ENCODE peak calls at places on chromosome 17, in seven cellular contexts. H is tibial artery, M is left ventricle myocardium inferior, O is body of pancreas, X is stomach, E is mesendoderm, T is pancreas. S is an unnamed sample. For H3K27me3, the result is how much of the 10 kb centered on the place peaks cover.

GRCh38 chr17:65430209-65430833 is 131.1 kb downstream of the AXIN2 start:
- DNase-seq in H (no peak), M (peak), O (no peak), X (no peak), E (no peak), T (no peak), S (no peak)

GRCh38 chr17:69402052-69402451 is 12.4 kb upstream of the MAP2K6 start:
- DNase-seq in H (no peak), M (no peak), O (no peak), X (no peak), E (no peak), T (no peak), S (no peak)

GRCh38 chr17:5019475-5019956 is 15.7 kb downstream of the SLC52A1 start:
- DNase-seq in H (no peak), M (no peak), O (no peak), X (no peak), E (peak), T (no peak), S (no peak)

GRCh38 chr17:73551144-73551543 is 93.1 kb downstream of the SDK2 start:
- DNase-seq in H (no peak), M (no peak), O (no peak), X (no peak), E (no peak), T (no peak), S (no peak)

GRCh38 chr17:1796800-1797199 is 32.9 kb downstream of the SMYD4 start:
- DNase-seq in H (no peak), M (no peak), O (no peak), X (no peak), E (no peak), T (no peak), S (no peak)

GRCh38 chr17:65108152-65108551 is 29.0 kb upstream of the RGS9 start:
- DNase-seq in H (no peak), M (no peak), O (no peak), X (no peak), E (no peak), T (no peak), S (no peak)

GRCh38 chr17:53687324-53687723 is 135.4 kb upstream of the KIF2B start:
- DNase-seq in H (no peak), M (no peak), O (no peak), X (no peak), E (no peak), T (no peak), S (no peak)

GRCh38 chr17:39835038-39835786 is 28.9 kb downstream of the IKZF3 start:
- DNase-seq in H (no peak), M (no peak), O (no peak), X (no peak), E (peak), T (no peak), S (no peak)

GRCh38 chr17:58161566-58161965 is 5.2 kb upstream of the OR4D2 start:
- DNase-seq in H (no peak), M (no peak), O (no peak), X (no peak), E (no peak), T (no peak), S (no peak)

GRCh38 chr17:64276961-64277505 is 14.0 kb upstream of the TEX2 start:
- DNase-seq in H (no peak), M (no peak), O (no peak), X (no peak), E (peak), T (no peak), S (no peak)

GRCh38 chr17:66941773-66942452 is 22.6 kb upstream of the CACNG4 start:
- DNase-seq in H (no peak), M (no peak), O (no peak), X (no peak), E (no peak), T (no peak), S (no peak)

GRCh38 chr17:41666708-41667279 is 21.9 kb upstream of the EIF1 start:
- DNase-seq in H (peak), M (peak), O (peak), X (peak), E (peak), T (peak), S (peak)

GRCh38 chr17:60135951-60136666 is 13.7 kb upstream of the CA4 start:
- DNase-seq in H (peak), M (no peak), O (no peak), X (no peak), E (no peak), T (no peak), S (no peak)

GRCh38 chr17:60134396-60135159 is 15.2 kb upstream of the CA4 start:
- DNase-seq in H (peak), M (no peak), O (peak), X (peak), E (no peak), T (peak), S (peak)

GRCh38 chr17:60138769-60139437 is 10.9 kb upstream of the CA4 start:
- DNase-seq in H (no peak), M (no peak), O (no peak), X (no peak), E (no peak), T (no peak), S (no peak)

GRCh38 chr17:60137731-60138130 is 12.0 kb upstream of the CA4 start:
- DNase-seq in H (no peak), M (no peak), O (no peak), X (no peak), E (no peak), T (no peak), S (peak)

GRCh38 chr17:60135160-60135950 is 14.4 kb upstream of the CA4 start:
- DNase-seq in H (peak), M (peak), O (peak), X (peak), E (peak), T (peak), S (peak)
- H3K27ac ChIP-seq in H (peak), M (peak), O (peak), X (peak), E (no peak), T (peak), S (no peak)

GRCh38 chr17:45223541-45224528 is 2.1 kb downstream of the FMNL1 start:
- DNase-seq in H (no peak), M (no peak), O (no peak), X (no peak), E (no peak), T (no peak), S (no peak)

GRCh38 chr17:45226620-45227019 is 4.9 kb downstream of the FMNL1 start:
- DNase-seq in H (no peak), M (no peak), O (no peak), X (no peak), E (no peak), T (no peak), S (no peak)

GRCh38 chr17:45225964-45226530 is 4.4 kb downstream of the FMNL1 start:
- DNase-seq in H (peak), M (peak), O (peak), X (peak), E (no peak), T (peak), S (peak)

GRCh38 chr17:45224671-45225050 is 3.0 kb downstream of the FMNL1 start:
- DNase-seq in H (no peak), M (no peak), O (no peak), X (no peak), E (no peak), T (no peak), S (no peak)

DNA sequence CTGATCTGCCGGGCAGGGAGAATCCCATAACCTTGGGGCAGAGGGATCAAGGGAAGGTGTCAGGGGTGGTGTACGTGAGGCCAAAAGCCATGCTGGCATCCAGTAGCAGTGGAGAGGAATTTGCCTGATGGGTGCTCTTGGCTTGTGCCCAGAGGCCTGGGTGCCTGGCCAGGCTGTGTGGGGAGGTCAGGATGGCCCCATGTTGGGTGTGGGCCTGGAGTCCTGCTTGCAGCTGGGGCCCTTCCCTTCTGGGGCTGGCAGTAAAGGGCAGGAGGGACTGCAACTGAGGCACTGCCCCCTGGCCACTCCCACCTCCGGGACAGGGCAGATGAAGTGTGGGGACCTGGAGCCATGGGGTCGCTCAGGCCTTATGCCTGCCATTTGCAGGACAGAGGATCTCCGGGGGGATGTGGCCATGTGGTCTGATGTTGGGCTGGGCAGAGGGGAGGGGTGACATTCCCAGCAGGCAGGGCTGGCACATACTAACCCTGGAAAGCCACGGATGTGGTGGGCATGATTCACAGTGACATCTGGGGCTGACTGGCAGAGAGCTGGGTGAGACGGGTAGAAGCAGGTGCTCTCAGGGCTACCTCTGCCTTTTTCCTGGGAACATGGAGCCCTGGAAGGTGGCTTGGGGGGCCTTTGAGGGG is 3.5 kb downstream of the FMNL1 start:
- DNase-seq in H (peak), M (no peak), O (no peak), X (no peak), E (no peak), T (no peak), S (no peak)
- H3K4me3 ChIP-seq in H (no peak), M (peak), O (no peak), X (peak), E (no peak), T (no peak), S (no peak)

GRCh38 chr17:7295230-7296180 is 1.1 kb upstream of the YBX2 start:
- DNase-seq in H (no peak), M (no peak), O (no peak), X (no peak), E (no peak), T (no peak), S (no peak)
- H3K27me3 ChIP-seq in H (under half), M (half or more), O (under half), X (half or more), E (under half), T (under half), S (under half)

GRCh38 chr17:78912082-78912481 is 9.1 kb upstream of the CEP295NL start:
- DNase-seq in H (no peak), M (no peak), O (peak), X (no peak), E (no peak), T (peak), S (no peak)

GRCh38 chr17:78919816-78920516 is 5.2 kb downstream of the TIMP2 start:
- DNase-seq in H (no peak), M (no peak), O (no peak), X (no peak), E (no peak), T (no peak), S (no peak)

GRCh38 chr17:78918979-78919378 is 6.2 kb downstream of the TIMP2 start:
- DNase-seq in H (no peak), M (no peak), O (peak), X (no peak), E (no peak), T (no peak), S (no peak)

GRCh38 chr17:78917451-78918307 is 7.5 kb downstream of the TIMP2 start:
- DNase-seq in H (no peak), M (no peak), O (no peak), X (no peak), E (no peak), T (no peak), S (no peak)

GRCh38 chr17:78915872-78916632 is 9.1 kb downstream of the TIMP2 start:
- DNase-seq in H (peak), M (peak), O (peak), X (peak), E (peak), T (peak), S (no peak)
- H3K27ac ChIP-seq in H (peak), M (peak), O (peak), X (peak), E (no peak), T (peak), S (no peak)

GRCh38 chr17:75897076-75898019 is 597 bp upstream of the TRIM65 start:
- DNase-seq in H (peak), M (no peak), O (no peak), X (no peak), E (peak), T (no peak), S (no peak)
- H3K4me3 ChIP-seq in H (peak), M (peak), O (peak), X (peak), E (no peak), T (peak), S (peak)

DNA sequence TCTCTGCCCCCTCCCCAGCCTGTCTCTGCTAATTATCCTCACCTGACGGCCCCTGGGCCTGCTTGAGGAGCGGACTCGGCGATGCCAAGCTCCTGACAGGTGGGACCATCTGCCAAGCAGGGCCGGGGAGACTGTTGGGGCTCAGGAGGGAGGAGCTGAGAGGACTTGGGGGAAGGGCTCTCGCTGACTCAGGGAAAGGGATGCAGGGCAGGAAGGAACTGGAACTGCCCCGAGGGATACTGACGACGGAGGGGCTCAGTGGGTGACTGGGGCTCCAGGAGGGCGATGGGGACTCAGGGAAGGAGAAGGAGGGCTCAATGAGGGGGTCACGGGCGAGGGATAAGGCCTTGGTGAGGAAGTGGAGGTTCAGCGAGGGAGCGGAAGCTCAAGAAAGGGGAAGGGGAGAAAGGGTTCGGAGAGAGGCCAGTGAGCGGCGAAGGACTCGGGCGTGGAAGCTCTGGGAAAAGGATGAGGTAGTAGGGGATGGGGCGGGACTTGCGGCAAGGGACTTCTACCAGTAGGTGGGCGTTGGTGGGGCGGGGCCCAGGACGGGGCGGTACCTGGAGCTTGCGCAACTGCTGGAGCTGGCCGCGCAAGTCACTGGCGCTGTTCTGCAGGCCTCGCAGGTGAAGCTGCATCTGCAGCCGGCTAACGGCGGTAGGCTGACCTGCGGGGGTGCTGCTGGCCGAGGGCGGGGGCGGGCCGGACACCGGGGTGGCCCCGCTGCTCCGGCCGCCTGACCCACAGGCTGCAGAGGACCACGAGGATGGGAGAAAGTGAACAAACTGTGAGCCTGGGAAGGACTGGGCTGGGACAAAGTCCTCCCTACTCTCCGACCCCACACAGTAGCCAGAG is 46.5 kb downstream of the SRCIN1 start:
- DNase-seq in H (peak), M (peak), O (peak), X (peak), E (peak), T (peak), S (peak)
- H3K27me3 ChIP-seq in H (under half), M (half or more), O (under half), X (half or more), E (under half), T (under half), S (under half)

GRCh38 chr17:28722413-28723158 is 2.8 kb downstream of the RPL23A start:
- DNase-seq in H (no peak), M (no peak), O (no peak), X (no peak), E (no peak), T (no peak), S (no peak)
- H3K27ac ChIP-seq in H (no peak), M (no peak), O (no peak), X (peak), E (no peak), T (no peak), S (no peak)

S was measured in dorsolateral prefrontal cortex.